ENCODE peak calls at places on chromosomes 16 and 17, in nine cellular contexts. One of them, this sample, is unnamed.
A peak's percentile ranks its signal among the peaks of the same experiment; 100 is the strongest.

GRCh38 chr16:69561901-69562300 is 3.9 kb upstream of the NFAT5 start:
- DNase-seq in H9: no peak
- DNase-seq in thoracic aorta: no peak
- DNase-seq in left ventricle myocardium inferior: no peak
- DNase-seq in ascending aorta: no peak
- DNase-seq in GM23338: no peak
- DNase-seq in CD8-positive, alpha-beta memory T cell: no peak
- DNase-seq in lower lobe of right lung: no peak
- DNase-seq in left lung: no peak
- DNase-seq in this sample: peak; percentile 82

GRCh38 chr17:49545811-49546545 is 29.7 kb upstream of the NXPH3 start:
- DNase-seq in H9: peak; percentile 45
- DNase-seq in thoracic aorta: no peak
- DNase-seq in left ventricle myocardium inferior: no peak
- DNase-seq in ascending aorta: no peak
- DNase-seq in GM23338: no peak
- DNase-seq in CD8-positive, alpha-beta memory T cell: no peak
- DNase-seq in lower lobe of right lung: no peak
- DNase-seq in left lung: no peak
- DNase-seq in this sample: no peak

GRCh38 chr17:38598536-38598935 is 7.2 kb downstream of the SRCIN1 start:
- DNase-seq in H9: peak; percentile 99
- DNase-seq in thoracic aorta: no peak
- DNase-seq in left ventricle myocardium inferior: no peak
- DNase-seq in ascending aorta: no peak
- DNase-seq in GM23338: peak; percentile 99
- DNase-seq in CD8-positive, alpha-beta memory T cell: no peak
- DNase-seq in lower lobe of right lung: no peak
- DNase-seq in left lung: no peak
- DNase-seq in this sample: peak; percentile 64

GRCh38 chr16:19346335-19346922 is 60.9 kb downstream of the CLEC19A start:
- DNase-seq in H9: no peak
- DNase-seq in thoracic aorta: no peak
- DNase-seq in left ventricle myocardium inferior: no peak
- DNase-seq in ascending aorta: no peak
- DNase-seq in GM23338: no peak
- DNase-seq in CD8-positive, alpha-beta memory T cell: no peak
- DNase-seq in lower lobe of right lung: no peak
- DNase-seq in left lung: no peak
- DNase-seq in this sample: no peak

GRCh38 chr17:75402038-75402437 is 3.4 kb downstream of the GRB2 start:
- DNase-seq in H9: no peak
- DNase-seq in thoracic aorta: no peak
- DNase-seq in left ventricle myocardium inferior: no peak
- DNase-seq in ascending aorta: no peak
- DNase-seq in GM23338: no peak
- DNase-seq in CD8-positive, alpha-beta memory T cell: no peak
- DNase-seq in lower lobe of right lung: no peak
- DNase-seq in left lung: no peak
- DNase-seq in this sample: no peak

GRCh38 chr16:85206472-85207356 is 94.4 kb upstream of the CIBAR2 start:
- DNase-seq in H9: no peak
- DNase-seq in thoracic aorta: peak; percentile 51
- DNase-seq in left ventricle myocardium inferior: peak; percentile 79
- DNase-seq in ascending aorta: no peak
- DNase-seq in GM23338: peak; percentile 62
- DNase-seq in CD8-positive, alpha-beta memory T cell: no peak
- DNase-seq in lower lobe of right lung: peak; percentile 70
- DNase-seq in left lung: peak; percentile 81
- DNase-seq in this sample: no peak

GRCh38 chr17:17684901-17685774 is 3.9 kb downstream of the RAI1 start:
- DNase-seq in H9: peak; percentile 64
- DNase-seq in thoracic aorta: no peak
- DNase-seq in left ventricle myocardium inferior: no peak
- DNase-seq in ascending aorta: no peak
- DNase-seq in GM23338: peak; percentile 51
- DNase-seq in CD8-positive, alpha-beta memory T cell: no peak
- DNase-seq in lower lobe of right lung: peak; percentile 72
- DNase-seq in left lung: peak; percentile 74
- DNase-seq in this sample: no peak

GRCh38 chr17:67200727-67201301 is 44.2 kb downstream of the HELZ start:
- DNase-seq in H9: no peak
- DNase-seq in thoracic aorta: no peak
- DNase-seq in left ventricle myocardium inferior: no peak
- DNase-seq in ascending aorta: no peak
- DNase-seq in GM23338: peak; percentile 58
- DNase-seq in CD8-positive, alpha-beta memory T cell: no peak
- DNase-seq in lower lobe of right lung: no peak
- DNase-seq in left lung: no peak
- DNase-seq in this sample: no peak

GRCh38 chr16:3091551-3091950 is 7.5 kb downstream of the ZSCAN10 start:
- DNase-seq in H9: no peak
- DNase-seq in thoracic aorta: no peak
- DNase-seq in left ventricle myocardium inferior: no peak
- DNase-seq in ascending aorta: no peak
- DNase-seq in GM23338: no peak
- DNase-seq in CD8-positive, alpha-beta memory T cell: no peak
- DNase-seq in lower lobe of right lung: no peak
- DNase-seq in left lung: no peak
- DNase-seq in this sample: no peak

GRCh38 chr16:22402191-22402590 is 27.8 kb upstream of the CDR2 start:
- DNase-seq in H9: no peak
- DNase-seq in thoracic aorta: no peak
- DNase-seq in left ventricle myocardium inferior: no peak
- DNase-seq in ascending aorta: no peak
- DNase-seq in GM23338: no peak
- DNase-seq in CD8-positive, alpha-beta memory T cell: no peak
- DNase-seq in lower lobe of right lung: no peak
- DNase-seq in left lung: no peak
- DNase-seq in this sample: no peak

GRCh38 chr17:40509626-40510327 is 8.4 kb upstream of the TNS4 start:
- DNase-seq in H9: no peak
- DNase-seq in thoracic aorta: no peak
- DNase-seq in left ventricle myocardium inferior: no peak
- DNase-seq in ascending aorta: no peak
- DNase-seq in GM23338: no peak
- DNase-seq in CD8-positive, alpha-beta memory T cell: no peak
- DNase-seq in lower lobe of right lung: no peak
- DNase-seq in left lung: no peak
- DNase-seq in this sample: no peak

GRCh38 chr17:55577687-55578086 is 66.4 kb upstream of the SMIM36 start:
- DNase-seq in H9: no peak
- DNase-seq in thoracic aorta: no peak
- DNase-seq in left ventricle myocardium inferior: peak; percentile 34
- DNase-seq in ascending aorta: no peak
- DNase-seq in GM23338: no peak
- DNase-seq in CD8-positive, alpha-beta memory T cell: no peak
- DNase-seq in lower lobe of right lung: peak; percentile 55
- DNase-seq in left lung: peak; percentile 76
- DNase-seq in this sample: no peak

GRCh38 chr16:46650224-46650623 is 29.0 kb upstream of the SHCBP1 start:
- DNase-seq in H9: no peak
- DNase-seq in thoracic aorta: no peak
- DNase-seq in left ventricle myocardium inferior: no peak
- DNase-seq in ascending aorta: no peak
- DNase-seq in GM23338: no peak
- DNase-seq in CD8-positive, alpha-beta memory T cell: no peak
- DNase-seq in lower lobe of right lung: no peak
- DNase-seq in left lung: no peak
- DNase-seq in this sample: no peak

GRCh38 chr17:65856865-65857264 is 295.4 kb upstream of the AXIN2 start:
- DNase-seq in H9: no peak
- DNase-seq in thoracic aorta: no peak
- DNase-seq in left ventricle myocardium inferior: no peak
- DNase-seq in ascending aorta: no peak
- DNase-seq in GM23338: no peak
- DNase-seq in CD8-positive, alpha-beta memory T cell: no peak
- DNase-seq in lower lobe of right lung: no peak
- DNase-seq in left lung: no peak
- DNase-seq in this sample: no peak

GRCh38 chr16:24166684-24167083 is 89.5 kb upstream of the CACNG3 start:
- DNase-seq in H9: no peak
- DNase-seq in thoracic aorta: no peak
- DNase-seq in left ventricle myocardium inferior: no peak
- DNase-seq in ascending aorta: no peak
- DNase-seq in GM23338: no peak
- DNase-seq in CD8-positive, alpha-beta memory T cell: no peak
- DNase-seq in lower lobe of right lung: no peak
- DNase-seq in left lung: no peak
- DNase-seq in this sample: no peak

GRCh38 chr16:83653785-83654184 is 154.0 kb upstream of the HSBP1 start:
- DNase-seq in H9: no peak
- DNase-seq in thoracic aorta: no peak
- DNase-seq in left ventricle myocardium inferior: no peak
- DNase-seq in ascending aorta: no peak
- DNase-seq in GM23338: no peak
- DNase-seq in CD8-positive, alpha-beta memory T cell: no peak
- DNase-seq in lower lobe of right lung: no peak
- DNase-seq in left lung: no peak
- DNase-seq in this sample: no peak

GRCh38 chr16:48609453-48610023 is 442 bp downstream of the N4BP1 start:
- DNase-seq in H9: peak; percentile 43
- DNase-seq in thoracic aorta: no peak
- DNase-seq in left ventricle myocardium inferior: peak; percentile 74
- DNase-seq in ascending aorta: no peak
- DNase-seq in GM23338: peak; percentile 63
- DNase-seq in CD8-positive, alpha-beta memory T cell: peak; percentile 30
- DNase-seq in lower lobe of right lung: peak; percentile 82
- DNase-seq in left lung: peak; percentile 91
- DNase-seq in this sample: peak; percentile 46

GRCh38 chr17:36188891-36189306 is 7.7 kb downstream of the CCL3L1 start:
- DNase-seq in H9: no peak
- DNase-seq in thoracic aorta: no peak
- DNase-seq in left ventricle myocardium inferior: no peak
- DNase-seq in ascending aorta: peak; percentile 80
- DNase-seq in GM23338: no peak
- DNase-seq in CD8-positive, alpha-beta memory T cell: no peak
- DNase-seq in lower lobe of right lung: peak; percentile 73
- DNase-seq in left lung: no peak
- DNase-seq in this sample: peak; percentile 49

GRCh38 chr16:68722119-68723024 is 14.7 kb upstream of the CDH1 start:
- DNase-seq in H9: no peak
- DNase-seq in thoracic aorta: no peak
- DNase-seq in left ventricle myocardium inferior: no peak
- DNase-seq in ascending aorta: no peak
- DNase-seq in GM23338: no peak
- DNase-seq in CD8-positive, alpha-beta memory T cell: no peak
- DNase-seq in lower lobe of right lung: no peak
- DNase-seq in left lung: no peak
- DNase-seq in this sample: peak; percentile 97

GRCh38 chr17:835263-835662 is 53.1 kb downstream of the MRM3 start:
- DNase-seq in H9: peak; percentile 74
- DNase-seq in thoracic aorta: no peak
- DNase-seq in left ventricle myocardium inferior: no peak
- DNase-seq in ascending aorta: no peak
- DNase-seq in GM23338: peak; percentile 90
- DNase-seq in CD8-positive, alpha-beta memory T cell: no peak
- DNase-seq in lower lobe of right lung: no peak
- DNase-seq in left lung: no peak
- DNase-seq in this sample: no peak

GRCh38 chr16:5328546-5328945 is 231.0 kb upstream of the EEF2KMT start:
- DNase-seq in H9: no peak
- DNase-seq in thoracic aorta: no peak
- DNase-seq in left ventricle myocardium inferior: no peak
- DNase-seq in ascending aorta: no peak
- DNase-seq in GM23338: no peak
- DNase-seq in CD8-positive, alpha-beta memory T cell: no peak
- DNase-seq in lower lobe of right lung: no peak
- DNase-seq in left lung: no peak
- DNase-seq in this sample: no peak

GRCh38 chr17:62916684-62917571 is 49.1 kb upstream of the TANC2 start:
- DNase-seq in H9: no peak
- DNase-seq in thoracic aorta: no peak
- DNase-seq in left ventricle myocardium inferior: no peak
- DNase-seq in ascending aorta: no peak
- DNase-seq in GM23338: no peak
- DNase-seq in CD8-positive, alpha-beta memory T cell: no peak
- DNase-seq in lower lobe of right lung: no peak
- DNase-seq in left lung: no peak
- DNase-seq in this sample: no peak

GRCh38 chr16:87418644-87419043 is 26.5 kb downstream of the MAP1LC3B start:
- DNase-seq in H9: no peak
- DNase-seq in thoracic aorta: no peak
- DNase-seq in left ventricle myocardium inferior: no peak
- DNase-seq in ascending aorta: no peak
- DNase-seq in GM23338: no peak
- DNase-seq in CD8-positive, alpha-beta memory T cell: no peak
- DNase-seq in lower lobe of right lung: no peak
- DNase-seq in left lung: no peak
- DNase-seq in this sample: peak; percentile 46
- H3K4me1 ChIP-seq in H9: no peaks in the 10 kb centered on the region
- H3K4me1 ChIP-seq in thoracic aorta: no peaks in the 10 kb centered on the region
- H3K4me1 ChIP-seq in left ventricle myocardium inferior: peaks cover 6% of the 10 kb centered on the region
- H3K4me1 ChIP-seq in ascending aorta: no peaks in the 10 kb centered on the region
- H3K4me1 ChIP-seq in GM23338: peaks cover 7% of the 10 kb centered on the region
- H3K4me1 ChIP-seq in CD8-positive, alpha-beta memory T cell: no peaks in the 10 kb centered on the region
- H3K4me1 ChIP-seq in lower lobe of right lung: no peaks in the 10 kb centered on the region
- H3K4me1 ChIP-seq in left lung: no peaks in the 10 kb centered on the region
- H3K4me1 ChIP-seq in this sample: no peaks in the 10 kb centered on the region

GRCh38 chr17:6575596-6575988 is 19.2 kb upstream of the PITPNM3 start:
- DNase-seq in H9: no peak
- DNase-seq in thoracic aorta: no peak
- DNase-seq in left ventricle myocardium inferior: no peak
- DNase-seq in ascending aorta: no peak
- DNase-seq in GM23338: no peak
- DNase-seq in CD8-positive, alpha-beta memory T cell: no peak
- DNase-seq in lower lobe of right lung: no peak
- DNase-seq in left lung: no peak
- DNase-seq in this sample: no peak
- H3K27ac ChIP-seq in H9: no peak overlapping the region
- H3K27ac ChIP-seq in thoracic aorta: no peak overlapping the region
- H3K27ac ChIP-seq in left ventricle myocardium inferior: no peak overlapping the region
- H3K27ac ChIP-seq in ascending aorta: no peak overlapping the region
- H3K27ac ChIP-seq in GM23338: no peak overlapping the region
- H3K27ac ChIP-seq in CD8-positive, alpha-beta memory T cell: no peak overlapping the region
- H3K27ac ChIP-seq in lower lobe of right lung: no peak overlapping the region
- H3K27ac ChIP-seq in left lung: no peak overlapping the region
- H3K27ac ChIP-seq in this sample: peak overlapping the region; percentile 32

GRCh38 chr16:73019456-73020362 is 28.2 kb downstream of the ZFHX3 start:
- DNase-seq in H9: no peak
- DNase-seq in thoracic aorta: no peak
- DNase-seq in left ventricle myocardium inferior: no peak
- DNase-seq in ascending aorta: no peak
- DNase-seq in GM23338: no peak
- DNase-seq in CD8-positive, alpha-beta memory T cell: no peak
- DNase-seq in lower lobe of right lung: no peak
- DNase-seq in left lung: no peak
- DNase-seq in this sample: peak; percentile 28
- H3K4me1 ChIP-seq in H9: peaks cover 3% of the 10 kb centered on the region
- H3K4me1 ChIP-seq in thoracic aorta: peaks cover 88% of the 10 kb centered on the region
- H3K4me1 ChIP-seq in left ventricle myocardium inferior: peaks cover 81% of the 10 kb centered on the region
- H3K4me1 ChIP-seq in ascending aorta: peaks cover 24% of the 10 kb centered on the region
- H3K4me1 ChIP-seq in GM23338: peaks cover 6% of the 10 kb centered on the region
- H3K4me1 ChIP-seq in CD8-positive, alpha-beta memory T cell: no peaks in the 10 kb centered on the region
- H3K4me1 ChIP-seq in lower lobe of right lung: peaks cover 48% of the 10 kb centered on the region
- H3K4me1 ChIP-seq in left lung: no peaks in the 10 kb centered on the region
- H3K4me1 ChIP-seq in this sample: peaks cover 19% of the 10 kb centered on the region

DNA sequence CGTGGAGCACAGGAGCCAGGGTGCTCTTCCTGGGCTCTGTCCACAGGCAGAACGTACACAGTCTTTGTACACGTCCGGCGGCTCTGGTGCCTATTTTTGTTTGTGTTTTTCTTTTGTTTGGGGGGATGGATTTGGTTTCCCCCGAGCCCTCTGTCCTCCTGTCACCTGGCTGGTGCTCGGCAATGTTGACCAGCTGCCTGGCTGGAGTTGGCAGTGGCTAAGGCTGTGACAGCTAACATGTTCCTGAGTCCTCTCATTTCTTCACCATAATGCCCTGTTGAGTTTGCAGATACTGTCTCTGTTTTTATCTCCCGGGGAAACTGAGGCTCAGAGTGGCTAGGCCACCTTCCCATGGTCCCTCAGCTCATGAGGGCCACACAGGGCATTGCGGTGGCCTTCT is 25.7 kb downstream of the MAPT start:
- DNase-seq in H9: no peak
- DNase-seq in thoracic aorta: no peak
- DNase-seq in left ventricle myocardium inferior: no peak
- DNase-seq in ascending aorta: no peak
- DNase-seq in GM23338: no peak
- DNase-seq in CD8-positive, alpha-beta memory T cell: no peak
- DNase-seq in lower lobe of right lung: no peak
- DNase-seq in left lung: no peak
- DNase-seq in this sample: no peak
- H3K27ac ChIP-seq in H9: no peak overlapping the region
- H3K27ac ChIP-seq in thoracic aorta: no peak overlapping the region
- H3K27ac ChIP-seq in left ventricle myocardium inferior: no peak overlapping the region
- H3K27ac ChIP-seq in ascending aorta: no peak overlapping the region
- H3K27ac ChIP-seq in GM23338: no peak overlapping the region
- H3K27ac ChIP-seq in CD8-positive, alpha-beta memory T cell: no peak overlapping the region
- H3K27ac ChIP-seq in lower lobe of right lung: no peak overlapping the region
- H3K27ac ChIP-seq in left lung: no peak overlapping the region
- H3K27ac ChIP-seq in this sample: no peak overlapping the region